ENCODE peak calls at places on chromosomes 13 and 19, in nine cellular contexts. X is stomach, Z is transverse colon, F is A549, M is SK-N-SH, S is tibial nerve, W is ovary, P is GM12878, E is esophagus muscularis mucosa. U is an unnamed sample. For H3K9me3, the result is how much of the 10 kb centered on the place peaks cover.

GRCh38 chr13:112441226-112441625 is 65.1 kb downstream of the SPACA7 start:
- DNase-seq in X (no peak), Z (no peak), F (no peak), M (no peak), S (no peak), W (no peak), P (no peak), E (peak), U (peak)

GRCh38 chr13:103350147-103350546 is 283.9 kb upstream of the SLC10A2 start:
- DNase-seq in X (no peak), Z (no peak), F (no peak), M (no peak), S (no peak), W (no peak), P (no peak), E (no peak), U (no peak)

GRCh38 chr13:40333238-40333637 is 333.2 kb downstream of the FOXO1 start:
- DNase-seq in X (no peak), Z (no peak), F (no peak), M (no peak), S (no peak), W (no peak), P (no peak), E (peak), U (no peak)

GRCh38 chr19:19655641-19656343 is 7.7 kb downstream of the ATP13A1 start:
- DNase-seq in X (no peak), Z (no peak), F (no peak), M (peak), S (no peak), W (no peak), P (no peak), E (no peak), U (peak)

GRCh38 chr19:46303702-46304397 is 7.0 kb downstream of the HIF3A start:
- DNase-seq in X (peak), Z (peak), F (peak), M (peak), S (no peak), W (peak), P (no peak), E (no peak), U (peak)

GRCh38 chr13:106114981-106115554 is 420.4 kb downstream of the EFNB2 start:
- DNase-seq in X (no peak), Z (no peak), F (no peak), M (no peak), S (no peak), W (no peak), P (no peak), E (no peak), U (no peak)

GRCh38 chr19:42567567-42567966 is 27.2 kb downstream of the CEACAM8 start:
- DNase-seq in X (no peak), Z (no peak), F (no peak), M (no peak), S (no peak), W (no peak), P (no peak), E (no peak), U (no peak)

GRCh38 chr19:55635334-55635717 is 5.5 kb upstream of the ZNF580 start:
- DNase-seq in X (no peak), Z (no peak), F (no peak), M (no peak), S (no peak), W (peak), P (no peak), E (no peak), U (no peak)

GRCh38 chr19:7506385-7507328 is 9.2 kb upstream of the ZNF358 start:
- DNase-seq in X (peak), Z (peak), F (peak), M (peak), S (peak), W (peak), P (no peak), E (no peak), U (peak)

GRCh38 chr19:1063030-1063908 is 3.7 kb upstream of the ARHGAP45 start:
- DNase-seq in X (no peak), Z (no peak), F (no peak), M (peak), S (no peak), W (no peak), P (no peak), E (no peak), U (peak)

GRCh38 chr13:112711528-112712265 is 21.9 kb downstream of the ATP11A start:
- DNase-seq in X (peak), Z (peak), F (peak), M (no peak), S (peak), W (peak), P (no peak), E (peak), U (peak)

GRCh38 chr13:32040689-32041088 is 9.1 kb downstream of the FRY start:
- DNase-seq in X (no peak), Z (no peak), F (no peak), M (no peak), S (no peak), W (no peak), P (no peak), E (no peak), U (no peak)

GRCh38 chr13:100532836-100533435 is 55.7 kb downstream of the GGACT start:
- DNase-seq in X (no peak), Z (no peak), F (no peak), M (no peak), S (no peak), W (no peak), P (no peak), E (no peak), U (peak)

GRCh38 chr19:3142292-3142670 is 6.4 kb downstream of the GNA15 start:
- DNase-seq in X (no peak), Z (no peak), F (peak), M (no peak), S (no peak), W (no peak), P (no peak), E (no peak), U (no peak)

GRCh38 chr19:44807652-44808462 is 1.0 kb upstream of the BCAM start:
- DNase-seq in X (peak), Z (peak), F (peak), M (peak), S (no peak), W (peak), P (no peak), E (no peak), U (no peak)

GRCh38 chr19:13699786-13700185 is 64.5 kb upstream of the MRI1 start:
- DNase-seq in X (no peak), Z (no peak), F (no peak), M (no peak), S (no peak), W (no peak), P (no peak), E (no peak), U (no peak)

GRCh38 chr13:73657821-73658540 is 476.2 kb downstream of the KLF12 start:
- DNase-seq in X (no peak), Z (no peak), F (no peak), M (no peak), S (no peak), W (no peak), P (no peak), E (no peak), U (no peak)

GRCh38 chr19:17841810-17842662 is 5.7 kb downstream of the JAK3 start:
- DNase-seq in X (peak), Z (peak), F (peak), M (peak), S (peak), W (peak), P (no peak), E (no peak), U (peak)

GRCh38 chr19:55086730-55087541 is 11.3 kb downstream of the EPS8L1 start:
- DNase-seq in X (peak), Z (peak), F (no peak), M (peak), S (peak), W (peak), P (no peak), E (peak), U (peak)

GRCh38 chr19:18291019-18291524 is 9.7 kb upstream of the JUND start:
- DNase-seq in X (no peak), Z (no peak), F (no peak), M (peak), S (no peak), W (peak), P (no peak), E (no peak), U (peak)

GRCh38 chr13:59178344-59178743 is 985.4 kb downstream of the DIAPH3 start:
- DNase-seq in X (no peak), Z (no peak), F (no peak), M (no peak), S (no peak), W (no peak), P (no peak), E (no peak), U (no peak)

GRCh38 chr19:34555447-34555846 is 73.9 kb downstream of the WTIP start:
- DNase-seq in X (no peak), Z (no peak), F (peak), M (no peak), S (no peak), W (no peak), P (no peak), E (no peak), U (no peak)

DNA sequence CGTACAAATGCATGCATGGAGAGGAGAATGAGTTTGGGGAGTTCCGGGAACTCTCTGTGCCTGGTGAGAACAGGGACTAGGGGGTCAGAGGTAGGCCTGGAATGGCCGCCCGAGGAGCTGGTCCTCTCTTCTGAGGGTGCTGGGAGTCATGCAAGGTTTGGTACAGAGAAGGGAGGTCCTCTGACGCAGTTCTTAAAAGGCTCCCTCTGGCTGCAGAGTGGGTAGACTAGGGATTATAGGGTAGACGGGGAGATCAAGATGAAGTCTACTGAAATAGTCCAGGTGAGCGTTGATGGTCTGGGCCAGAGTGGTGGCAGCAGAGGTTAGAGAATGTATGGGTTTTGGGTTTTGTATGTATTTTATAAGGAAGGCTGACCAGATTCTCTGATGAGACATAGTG is 796 bp downstream of the ZNF304 start:
- DNase-seq in X (no peak), Z (no peak), F (no peak), M (no peak), S (no peak), W (no peak), P (no peak), E (no peak), U (no peak)
- H3K27ac ChIP-seq in X (peak), Z (no peak), F (no peak), M (no peak), S (peak), W (no peak), P (peak), E (peak), U (peak)

DNA sequence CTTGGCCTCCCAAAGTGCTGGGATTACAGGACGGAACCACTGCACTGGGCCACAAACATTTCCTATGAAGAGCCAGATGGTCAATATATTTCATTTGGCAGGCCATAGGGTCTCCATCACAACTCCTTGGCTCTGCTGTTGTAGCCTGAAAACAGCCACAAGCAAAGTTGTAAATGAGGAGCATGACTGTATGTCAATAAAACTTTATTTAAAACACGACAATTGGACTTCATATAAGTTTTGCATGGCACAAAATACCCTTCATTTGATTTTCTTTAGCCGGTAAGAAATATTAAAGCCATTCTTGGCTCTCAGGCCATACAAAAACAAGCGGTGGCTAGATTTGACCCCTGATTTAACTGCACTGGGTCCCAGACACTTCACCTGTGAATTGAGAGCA is 3.1 kb upstream of the FPR1 start:
- DNase-seq in X (no peak), Z (no peak), F (no peak), M (no peak), S (no peak), W (no peak), P (no peak), E (no peak), U (no peak)
- TF ChIP-seq EP300 in X (no peak), Z (no peak), F (no peak), M (no peak), S (no peak), W (no peak), P (no peak), E (no peak), U (no peak)

GRCh38 chr19:23475477-23475876 is 80.2 kb upstream of the ZNF91 start:
- DNase-seq in X (no peak), Z (no peak), F (no peak), M (no peak), S (no peak), W (no peak), P (no peak), E (no peak), U (no peak)

GRCh38 chr19:23482829-23483228 is 87.6 kb upstream of the ZNF91 start:
- DNase-seq in X (no peak), Z (no peak), F (no peak), M (no peak), S (no peak), W (no peak), P (no peak), E (no peak), U (no peak)

GRCh38 chr19:23481043-23481442 is 85.8 kb upstream of the ZNF91 start:
- DNase-seq in X (no peak), Z (no peak), F (no peak), M (no peak), S (no peak), W (no peak), P (no peak), E (no peak), U (no peak)
- H3K9me3 ChIP-seq in X (under half), Z (under half), F (under half), M (under half), S (under half), W (under half), P (under half), E (under half), U (under half)

DNA sequence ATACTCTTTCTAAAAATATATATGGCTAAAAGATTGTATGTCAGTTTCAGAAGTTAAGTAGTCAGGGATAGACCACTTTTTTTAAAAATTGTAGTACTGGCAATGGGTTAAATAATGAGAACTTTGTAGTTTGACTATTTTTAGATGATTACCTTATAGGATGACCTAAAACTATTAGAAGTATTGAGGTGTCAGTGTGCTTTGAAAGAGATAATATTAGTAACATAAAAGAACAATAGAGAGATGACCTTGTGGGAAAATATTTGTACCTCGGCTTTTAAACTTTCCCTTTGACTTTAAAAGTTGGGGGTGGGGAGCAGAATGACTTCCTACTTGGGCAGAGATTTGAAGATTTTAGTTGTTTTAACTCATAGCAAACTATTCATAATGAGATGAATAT is 48.3 kb downstream of the SLAIN1 start:
- DNase-seq in X (no peak), Z (no peak), F (no peak), M (no peak), S (no peak), W (no peak), P (no peak), E (no peak), U (no peak)
- H3K27ac ChIP-seq in X (no peak), Z (no peak), F (no peak), M (no peak), S (no peak), W (no peak), P (no peak), E (no peak), U (no peak)

GRCh38 chr13:24348797-24349515 is 39.6 kb downstream of the C1QTNF9 start:
- DNase-seq in X (peak), Z (peak), F (no peak), M (no peak), S (no peak), W (no peak), P (no peak), E (peak), U (peak)
- TF ChIP-seq EP300 in X (no peak), Z (no peak), F (no peak), M (no peak), S (no peak), W (no peak), P (no peak), E (no peak), U (no peak)

DNA sequence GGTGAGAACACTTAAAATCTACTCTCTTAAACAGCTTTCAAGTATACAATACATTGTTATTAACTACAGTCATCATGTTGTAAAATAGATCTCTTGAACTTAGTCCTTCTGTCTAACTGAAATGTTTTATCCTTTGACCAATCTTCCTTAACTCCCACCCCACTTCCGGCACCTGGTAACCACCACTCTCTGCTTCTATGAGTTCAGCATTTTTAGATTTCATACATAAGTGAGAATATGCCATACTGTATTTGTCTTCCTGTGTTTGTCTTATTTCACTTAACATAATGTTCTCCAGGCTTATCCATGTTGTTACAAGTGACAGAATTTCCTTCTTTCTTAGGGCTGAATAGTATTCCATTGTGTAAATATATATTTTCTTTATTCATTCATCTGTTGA is 144.1 kb upstream of the TRPC4 start:
- DNase-seq in X (no peak), Z (no peak), F (no peak), M (no peak), S (no peak), W (no peak), P (no peak), E (no peak), U (no peak)
- H3K9me3 ChIP-seq in X (under half), Z (under half), F (under half), M (under half), S (under half), W (under half), P (under half), E (under half), U (under half)

GRCh38 chr13:99303863-99304521 is 3.2 kb downstream of the GPR183 start:
- DNase-seq in X (no peak), Z (peak), F (no peak), M (no peak), S (no peak), W (no peak), P (no peak), E (no peak), U (peak)

GRCh38 chr13:99301913-99302636 is 5.1 kb downstream of the GPR183 start:
- DNase-seq in X (no peak), Z (no peak), F (no peak), M (no peak), S (no peak), W (no peak), P (no peak), E (no peak), U (no peak)

GRCh38 chr13:99304541-99304940 is 2.7 kb downstream of the GPR183 start:
- DNase-seq in X (no peak), Z (no peak), F (no peak), M (no peak), S (no peak), W (no peak), P (no peak), E (no peak), U (no peak)

GRCh38 chr13:99301056-99301838 is 6.0 kb downstream of the GPR183 start:
- DNase-seq in X (no peak), Z (no peak), F (no peak), M (no peak), S (no peak), W (no peak), P (no peak), E (no peak), U (no peak)

DNA sequence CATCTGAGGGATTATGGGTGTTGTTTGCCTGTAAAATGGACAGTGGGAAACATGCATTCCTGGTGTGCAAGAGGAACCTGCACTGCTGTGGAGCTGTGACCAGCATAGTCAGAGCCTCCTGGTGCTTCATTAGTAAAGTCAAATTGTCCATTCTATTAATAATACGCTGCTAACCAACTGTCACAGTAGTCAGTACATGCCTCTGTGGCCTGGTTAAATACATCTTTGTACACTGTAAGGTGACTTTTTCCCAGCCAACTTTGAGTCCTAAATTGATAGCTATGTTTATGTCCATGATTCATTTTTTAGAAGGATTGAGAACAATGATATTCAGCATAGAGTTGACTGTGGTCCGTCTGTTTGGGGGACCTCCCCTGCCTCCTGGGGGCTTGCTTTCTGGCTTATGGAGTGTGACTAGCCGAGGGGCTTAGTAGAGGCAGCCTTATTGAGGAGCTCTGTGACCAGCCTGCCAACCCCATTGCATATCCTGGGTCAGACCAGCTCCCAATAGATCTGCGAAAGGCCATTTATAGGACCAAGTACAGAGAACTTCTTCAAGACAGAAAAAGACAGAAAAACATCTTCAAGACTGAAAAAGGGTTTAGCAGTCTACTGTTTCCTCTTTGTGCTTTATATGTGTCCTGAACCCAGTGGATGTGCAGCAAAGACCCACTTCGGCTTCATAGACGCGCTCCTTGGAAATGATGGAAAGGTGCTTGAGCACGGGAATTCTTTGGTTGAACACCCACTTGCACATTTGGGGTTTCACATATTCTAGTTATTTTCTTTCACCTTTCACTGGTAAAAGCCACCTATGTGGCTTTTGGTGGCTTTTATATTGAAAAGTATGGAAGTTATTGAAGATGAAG is 4.3 kb downstream of the GPR183 start:
- DNase-seq in X (no peak), Z (no peak), F (no peak), M (no peak), S (no peak), W (no peak), P (no peak), E (no peak), U (no peak)
- H3K27ac ChIP-seq in X (peak), Z (peak), F (no peak), M (no peak), S (peak), W (no peak), P (peak), E (no peak), U (no peak)

U was measured in upper lobe of left lung.